ENCODE peak calls at places on chromosome 3, in seven cellular contexts. N is stimulated activated CD8-positive, alpha-beta memory T cell treated with anti-CD3 and anti-CD28 coated beads, Interleukin-15, amount 100 ng/mL, for 24 hours; K is NCI-H1105; Q is H7; X is HAP-1; E is dorsolateral prefrontal cortex; V is HTR-8/SVneo. A is an unnamed sample.

GRCh38 chr3:108311797-108312196 is 15.4 kb downstream of the HHLA2 start:
- DNase-seq in E (no peak), N (no peak), Q (no peak), X (no peak), K (no peak), V (no peak), A (no peak)

GRCh38 chr3:73056365-73057150 is 4.9 kb upstream of the EBLN2 start:
- DNase-seq in E (no peak), K (no peak), V (peak; percentile 15), Q (no peak), N (no peak), X (no peak), A (peak; percentile 24)

GRCh38 chr3:51967384-51968174 is at the start of gene PCBP4:
- DNase-seq in V (peak; percentile 71), K (no peak), N (no peak), Q (peak; percentile 96), X (peak; percentile 84), E (peak; percentile 88), A (peak; percentile 72)

GRCh38 chr3:46849098-46849631 is 14.1 kb downstream of the MYL3 start:
- DNase-seq in N (no peak), V (no peak), E (no peak), K (no peak), X (no peak), Q (peak; percentile 32), A (no peak)

GRCh38 chr3:128430276-128430675 is 36.4 kb downstream of the DNAJB8 start:
- DNase-seq in X (no peak), Q (no peak), K (no peak), V (no peak), N (no peak), E (no peak), A (no peak)

GRCh38 chr3:127012091-127012490 is 29.2 kb downstream of the PLXNA1 start:
- DNase-seq in Q (no peak), N (no peak), K (no peak), E (no peak), V (no peak), X (no peak), A (no peak)

GRCh38 chr3:33152363-33153360 is 38.8 kb downstream of the CRTAP start:
- DNase-seq in V (no peak), X (no peak), E (no peak), N (no peak), Q (no peak), K (no peak), A (no peak)

GRCh38 chr3:20945892-20946291 is 759.9 kb upstream of the SGO1 start:
- DNase-seq in X (no peak), N (no peak), E (no peak), K (no peak), Q (no peak), V (no peak), A (no peak)

GRCh38 chr3:180383332-180384020 is 218.5 kb upstream of the TTC14 start:
- DNase-seq in N (no peak), X (no peak), E (no peak), Q (no peak), V (no peak), K (no peak), A (no peak)

GRCh38 chr3:66812126-66812525 is 186.0 kb upstream of the KBTBD8 start:
- DNase-seq in V (no peak), X (no peak), E (no peak), K (no peak), N (no peak), Q (no peak), A (no peak)

GRCh38 chr3:127451321-127451720 is 139.2 kb downstream of the TPRA1 start:
- DNase-seq in K (no peak), X (no peak), E (no peak), Q (no peak), V (no peak), N (no peak), A (no peak)

GRCh38 chr3:47571391-47572165 is 7.1 kb downstream of the CSPG5 start:
- DNase-seq in E (peak; percentile 69), V (no peak), K (no peak), N (no peak), Q (no peak), X (no peak), A (no peak)

GRCh38 chr3:23308986-23309625 is 106.0 kb downstream of the UBE2E2 start:
- DNase-seq in X (no peak), N (no peak), V (no peak), K (no peak), E (no peak), Q (no peak), A (no peak)

GRCh38 chr3:14803101-14803980 is 15.4 kb upstream of the FGD5 start:
- DNase-seq in Q (peak; percentile 72), X (no peak), K (no peak), V (no peak), E (peak; percentile 33), N (no peak), A (no peak)

GRCh38 chr3:143565943-143566342 is 282.3 kb downstream of the SLC9A9 start:
- DNase-seq in V (no peak), Q (no peak), N (no peak), X (no peak), E (no peak), K (no peak), A (no peak)

GRCh38 chr3:152626226-152626625 is 208.7 kb upstream of the P2RY1 start:
- DNase-seq in V (no peak), K (no peak), E (no peak), N (no peak), X (no peak), Q (no peak), A (no peak)

GRCh38 chr3:54659347-54659746 is 268.5 kb downstream of the LRTM1 start:
- DNase-seq in X (no peak), E (no peak), Q (no peak), V (no peak), K (no peak), N (no peak), A (no peak)

GRCh38 chr3:27072943-27073725 is 296.0 kb downstream of the NEK10 start:
- DNase-seq in N (no peak), X (peak; percentile 53), Q (peak; percentile 2), E (no peak), V (no peak), K (no peak), A (no peak)

GRCh38 chr3:179775416-179776122 is 122.7 kb downstream of the USP13 start:
- DNase-seq in V (no peak), Q (no peak), N (no peak), E (no peak), X (no peak), K (no peak), A (no peak)

GRCh38 chr3:152151216-152151874 is 117.4 kb upstream of the MBNL1 start:
- DNase-seq in V (no peak), X (no peak), Q (peak; percentile 18), K (no peak), E (no peak), N (no peak), A (no peak)

GRCh38 chr3:43748179-43748578 is 57.4 kb downstream of the ABHD5 start:
- DNase-seq in N (no peak), X (no peak), K (no peak), Q (no peak), E (no peak), V (peak; percentile 47), A (peak; percentile 58)

GRCh38 chr3:142857056-142857455 is 31.8 kb downstream of the PCOLCE2 start:
- DNase-seq in E (peak; percentile 52), X (peak; percentile 17), V (peak; percentile 7), Q (peak; percentile 41), K (peak; percentile 54), N (no peak), A (peak; percentile 29)

GRCh38 chr3:14780927-14781507 is 37.7 kb upstream of the FGD5 start:
- DNase-seq in Q (peak; percentile 87), X (peak; percentile 78), E (peak; percentile 15), N (no peak), V (peak; percentile 58), K (no peak), A (peak; percentile 31)

A was measured in hepatic stellate cell.